ENCODE peak calls at places on chromosomes 2 and 18, in eight cellular contexts. One of them, this sample, is unnamed.

GRCh38 chr2:9228088-9228751 is 21.6 kb downstream of the ASAP2 start:
- DNase-seq in mammary epithelial cell: no peak
- DNase-seq in IMR-90: peak
- DNase-seq in neural crest cell: no peak
- DNase-seq in cardiac fibroblast: peak
- DNase-seq in upper lobe of left lung: no peak
- DNase-seq in spleen: no peak
- DNase-seq in H9: no peak
- DNase-seq in this sample: no peak

GRCh38 chr2:166658901-166659300 is 164.9 kb upstream of the SCN7A start:
- DNase-seq in mammary epithelial cell: no peak
- DNase-seq in neural crest cell: no peak
- DNase-seq in spleen: no peak
- DNase-seq in IMR-90: no peak
- DNase-seq in upper lobe of left lung: no peak
- DNase-seq in H9: no peak
- DNase-seq in cardiac fibroblast: no peak
- DNase-seq in this sample: no peak

GRCh38 chr2:223537669-223538601 is 64.2 kb downstream of the SCG2 start:
- DNase-seq in neural crest cell: no peak
- DNase-seq in H9: no peak
- DNase-seq in spleen: no peak
- DNase-seq in IMR-90: peak
- DNase-seq in mammary epithelial cell: no peak
- DNase-seq in upper lobe of left lung: no peak
- DNase-seq in cardiac fibroblast: peak
- DNase-seq in this sample: no peak

GRCh38 chr2:122651236-122651635 is 895.8 kb downstream of the TSN start:
- DNase-seq in neural crest cell: no peak
- DNase-seq in cardiac fibroblast: no peak
- DNase-seq in mammary epithelial cell: no peak
- DNase-seq in upper lobe of left lung: no peak
- DNase-seq in H9: no peak
- DNase-seq in IMR-90: no peak
- DNase-seq in spleen: no peak
- DNase-seq in this sample: no peak

GRCh38 chr2:48398285-48399135 is 131.4 kb upstream of the STON1 start:
- DNase-seq in spleen: no peak
- DNase-seq in neural crest cell: peak
- DNase-seq in H9: no peak
- DNase-seq in mammary epithelial cell: no peak
- DNase-seq in upper lobe of left lung: no peak
- DNase-seq in IMR-90: no peak
- DNase-seq in cardiac fibroblast: peak
- DNase-seq in this sample: no peak

GRCh38 chr2:175844169-175844568 is 157.9 kb downstream of the LNPK start:
- DNase-seq in IMR-90: peak
- DNase-seq in neural crest cell: no peak
- DNase-seq in upper lobe of left lung: no peak
- DNase-seq in H9: no peak
- DNase-seq in cardiac fibroblast: peak
- DNase-seq in spleen: no peak
- DNase-seq in mammary epithelial cell: peak
- DNase-seq in this sample: no peak

GRCh38 chr18:48931680-48932461 is 18.9 kb downstream of the SMAD7 start:
- DNase-seq in mammary epithelial cell: no peak
- DNase-seq in cardiac fibroblast: no peak
- DNase-seq in upper lobe of left lung: no peak
- DNase-seq in neural crest cell: no peak
- DNase-seq in H9: no peak
- DNase-seq in IMR-90: no peak
- DNase-seq in spleen: no peak
- DNase-seq in this sample: no peak

GRCh38 chr2:226030369-226031077 is 631.0 kb downstream of the NYAP2 start:
- DNase-seq in mammary epithelial cell: no peak
- DNase-seq in upper lobe of left lung: no peak
- DNase-seq in spleen: no peak
- DNase-seq in neural crest cell: no peak
- DNase-seq in cardiac fibroblast: no peak
- DNase-seq in H9: no peak
- DNase-seq in IMR-90: no peak
- DNase-seq in this sample: no peak

GRCh38 chr2:231029563-231029962 is 7.8 kb upstream of the C2orf72 start:
- DNase-seq in mammary epithelial cell: no peak
- DNase-seq in H9: no peak
- DNase-seq in cardiac fibroblast: no peak
- DNase-seq in spleen: no peak
- DNase-seq in neural crest cell: no peak
- DNase-seq in upper lobe of left lung: no peak
- DNase-seq in IMR-90: no peak
- DNase-seq in this sample: no peak

GRCh38 chr2:45981388-45981930 is 315.7 kb upstream of the EPAS1 start:
- DNase-seq in spleen: no peak
- DNase-seq in upper lobe of left lung: no peak
- DNase-seq in neural crest cell: no peak
- DNase-seq in cardiac fibroblast: no peak
- DNase-seq in mammary epithelial cell: no peak
- DNase-seq in H9: no peak
- DNase-seq in IMR-90: no peak
- DNase-seq in this sample: no peak

GRCh38 chr2:126761981-126762878 is 106.3 kb downstream of the GYPC start:
- DNase-seq in mammary epithelial cell: no peak
- DNase-seq in neural crest cell: no peak
- DNase-seq in upper lobe of left lung: no peak
- DNase-seq in spleen: no peak
- DNase-seq in IMR-90: no peak
- DNase-seq in cardiac fibroblast: no peak
- DNase-seq in H9: no peak
- DNase-seq in this sample: peak

GRCh38 chr2:133314761-133315160 is 253.5 kb downstream of the NCKAP5 start:
- DNase-seq in spleen: no peak
- DNase-seq in mammary epithelial cell: no peak
- DNase-seq in IMR-90: no peak
- DNase-seq in cardiac fibroblast: no peak
- DNase-seq in neural crest cell: no peak
- DNase-seq in upper lobe of left lung: no peak
- DNase-seq in H9: peak
- DNase-seq in this sample: no peak

GRCh38 chr2:205696541-205697441 is 14.5 kb downstream of the NRP2 start:
- DNase-seq in spleen: no peak
- DNase-seq in upper lobe of left lung: no peak
- DNase-seq in cardiac fibroblast: peak
- DNase-seq in IMR-90: peak
- DNase-seq in neural crest cell: no peak
- DNase-seq in mammary epithelial cell: no peak
- DNase-seq in H9: peak
- DNase-seq in this sample: no peak

GRCh38 chr18:46910856-46911255 is 6.5 kb downstream of the PIAS2 start:
- DNase-seq in upper lobe of left lung: no peak
- DNase-seq in neural crest cell: no peak
- DNase-seq in spleen: no peak
- DNase-seq in H9: no peak
- DNase-seq in IMR-90: no peak
- DNase-seq in mammary epithelial cell: no peak
- DNase-seq in cardiac fibroblast: no peak
- DNase-seq in this sample: no peak

GRCh38 chr2:18346364-18346763 is 214.1 kb downstream of the RDH14 start:
- DNase-seq in IMR-90: no peak
- DNase-seq in upper lobe of left lung: peak
- DNase-seq in neural crest cell: no peak
- DNase-seq in cardiac fibroblast: peak
- DNase-seq in H9: no peak
- DNase-seq in spleen: no peak
- DNase-seq in mammary epithelial cell: no peak
- DNase-seq in this sample: no peak

GRCh38 chr2:65165595-65165994 is 35.7 kb upstream of the RAB1A start:
- DNase-seq in spleen: no peak
- DNase-seq in mammary epithelial cell: no peak
- DNase-seq in H9: no peak
- DNase-seq in IMR-90: no peak
- DNase-seq in cardiac fibroblast: no peak
- DNase-seq in upper lobe of left lung: no peak
- DNase-seq in neural crest cell: no peak
- DNase-seq in this sample: no peak

GRCh38 chr18:68454511-68455228 is 260.2 kb downstream of the TMX3 start:
- DNase-seq in mammary epithelial cell: peak
- DNase-seq in neural crest cell: no peak
- DNase-seq in H9: no peak
- DNase-seq in IMR-90: peak
- DNase-seq in upper lobe of left lung: no peak
- DNase-seq in spleen: no peak
- DNase-seq in cardiac fibroblast: peak
- DNase-seq in this sample: no peak

GRCh38 chr2:223203971-223204370 is 152.0 kb downstream of the KCNE4 start:
- DNase-seq in spleen: no peak
- DNase-seq in neural crest cell: no peak
- DNase-seq in cardiac fibroblast: peak
- DNase-seq in mammary epithelial cell: peak
- DNase-seq in upper lobe of left lung: no peak
- DNase-seq in IMR-90: peak
- DNase-seq in H9: no peak
- DNase-seq in this sample: no peak

GRCh38 chr18:24234330-24234729 is 95.5 kb downstream of the CABYR start:
- DNase-seq in IMR-90: no peak
- DNase-seq in cardiac fibroblast: peak
- DNase-seq in H9: no peak
- DNase-seq in mammary epithelial cell: no peak
- DNase-seq in spleen: no peak
- DNase-seq in neural crest cell: no peak
- DNase-seq in upper lobe of left lung: no peak
- DNase-seq in this sample: no peak

GRCh38 chr2:212726403-212726802 is 187.8 kb upstream of the ERBB4 start:
- DNase-seq in upper lobe of left lung: no peak
- DNase-seq in IMR-90: no peak
- DNase-seq in H9: peak
- DNase-seq in mammary epithelial cell: peak
- DNase-seq in cardiac fibroblast: no peak
- DNase-seq in neural crest cell: no peak
- DNase-seq in spleen: no peak
- DNase-seq in this sample: no peak

GRCh38 chr2:71604709-71605085 is 151.3 kb downstream of the DYSF start:
- DNase-seq in neural crest cell: no peak
- DNase-seq in mammary epithelial cell: no peak
- DNase-seq in IMR-90: no peak
- DNase-seq in cardiac fibroblast: no peak
- DNase-seq in H9: peak
- DNase-seq in upper lobe of left lung: peak
- DNase-seq in spleen: peak
- DNase-seq in this sample: peak

GRCh38 chr2:226904592-226904991 is 68.7 kb downstream of the RHBDD1 start:
- DNase-seq in mammary epithelial cell: no peak
- DNase-seq in upper lobe of left lung: no peak
- DNase-seq in neural crest cell: no peak
- DNase-seq in H9: no peak
- DNase-seq in spleen: no peak
- DNase-seq in cardiac fibroblast: no peak
- DNase-seq in IMR-90: no peak
- DNase-seq in this sample: no peak

GRCh38 chr2:9944330-9944758 is 7.1 kb upstream of the GRHL1 start:
- DNase-seq in spleen: no peak
- DNase-seq in IMR-90: no peak
- DNase-seq in upper lobe of left lung: peak
- DNase-seq in cardiac fibroblast: no peak
- DNase-seq in neural crest cell: no peak
- DNase-seq in mammary epithelial cell: peak
- DNase-seq in H9: no peak
- DNase-seq in this sample: no peak

GRCh38 chr2:239240480-239240881 is 160.3 kb downstream of the HDAC4 start:
- DNase-seq in IMR-90: no peak
- DNase-seq in mammary epithelial cell: no peak
- DNase-seq in cardiac fibroblast: no peak
- DNase-seq in H9: no peak
- DNase-seq in upper lobe of left lung: peak
- DNase-seq in spleen: peak
- DNase-seq in neural crest cell: no peak
- DNase-seq in this sample: no peak

DNA sequence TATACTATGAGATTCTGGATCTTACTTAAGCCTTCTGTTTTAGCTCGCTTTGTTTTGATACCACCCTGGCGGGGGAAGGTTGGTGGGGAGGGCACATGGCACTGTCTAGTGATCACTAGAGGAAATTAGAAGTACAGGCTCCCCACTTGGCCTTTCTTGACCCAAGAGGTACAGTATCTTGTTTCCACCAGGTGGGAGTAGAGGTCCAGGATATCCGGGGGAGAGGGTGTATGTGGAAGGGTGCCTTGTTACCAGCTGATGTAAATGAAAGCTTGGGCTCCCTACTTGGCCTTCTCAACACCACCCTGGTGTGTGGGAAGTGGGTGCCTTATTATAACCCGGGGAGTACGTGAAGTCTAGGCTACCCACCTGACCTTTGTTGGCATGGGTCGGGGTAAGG is 7.5 kb downstream of the GALNT1 start:
- DNase-seq in upper lobe of left lung: no peak
- DNase-seq in IMR-90: no peak
- DNase-seq in mammary epithelial cell: no peak
- DNase-seq in H9: peak
- DNase-seq in neural crest cell: no peak
- DNase-seq in cardiac fibroblast: no peak
- DNase-seq in spleen: no peak
- DNase-seq in this sample: no peak
- TF ChIP-seq CTCF in upper lobe of left lung: peak
- TF ChIP-seq CTCF in IMR-90: no peak
- TF ChIP-seq CTCF in mammary epithelial cell: no peak
- TF ChIP-seq CTCF in H9: peak
- TF ChIP-seq CTCF in neural crest cell: no peak
- TF ChIP-seq CTCF in cardiac fibroblast: peak
- TF ChIP-seq CTCF in spleen: peak
- TF ChIP-seq CTCF in this sample: no peak

GRCh38 chr2:7384773-7385349 is 467.6 kb downstream of the RNF144A start:
- DNase-seq in IMR-90: no peak
- DNase-seq in upper lobe of left lung: no peak
- DNase-seq in H9: no peak
- DNase-seq in neural crest cell: no peak
- DNase-seq in mammary epithelial cell: no peak
- DNase-seq in spleen: no peak
- DNase-seq in cardiac fibroblast: no peak
- DNase-seq in this sample: no peak
- TF ChIP-seq CTCF in IMR-90: no peak
- TF ChIP-seq CTCF in upper lobe of left lung: no peak
- TF ChIP-seq CTCF in H9: no peak
- TF ChIP-seq CTCF in neural crest cell: no peak
- TF ChIP-seq CTCF in mammary epithelial cell: no peak
- TF ChIP-seq CTCF in spleen: no peak
- TF ChIP-seq CTCF in cardiac fibroblast: no peak
- TF ChIP-seq CTCF in this sample: no peak

GRCh38 chr2:82027901-82028570 is 1723.5 kb upstream of the LRRTM1 start:
- DNase-seq in neural crest cell: no peak
- DNase-seq in IMR-90: no peak
- DNase-seq in cardiac fibroblast: no peak
- DNase-seq in upper lobe of left lung: no peak
- DNase-seq in mammary epithelial cell: no peak
- DNase-seq in spleen: no peak
- DNase-seq in H9: no peak
- DNase-seq in this sample: no peak

GRCh38 chr2:82023710-82024109 is 1719.2 kb upstream of the LRRTM1 start:
- DNase-seq in upper lobe of left lung: no peak
- DNase-seq in IMR-90: no peak
- DNase-seq in mammary epithelial cell: no peak
- DNase-seq in H9: peak
- DNase-seq in cardiac fibroblast: no peak
- DNase-seq in spleen: no peak
- DNase-seq in neural crest cell: no peak
- DNase-seq in this sample: no peak
- TF ChIP-seq CTCF in upper lobe of left lung: no peak
- TF ChIP-seq CTCF in IMR-90: no peak
- TF ChIP-seq CTCF in mammary epithelial cell: no peak
- TF ChIP-seq CTCF in H9: peak
- TF ChIP-seq CTCF in cardiac fibroblast: no peak
- TF ChIP-seq CTCF in spleen: no peak
- TF ChIP-seq CTCF in neural crest cell: peak
- TF ChIP-seq CTCF in this sample: peak

GRCh38 chr2:11155326-11156059 is at the start of gene SLC66A3:
- DNase-seq in upper lobe of left lung: no peak
- DNase-seq in H9: no peak
- DNase-seq in mammary epithelial cell: peak
- DNase-seq in IMR-90: peak
- DNase-seq in spleen: peak
- DNase-seq in cardiac fibroblast: no peak
- DNase-seq in neural crest cell: no peak
- DNase-seq in this sample: no peak
- TF ChIP-seq CTCF in upper lobe of left lung: peak
- TF ChIP-seq CTCF in H9: peak
- TF ChIP-seq CTCF in mammary epithelial cell: no peak
- TF ChIP-seq CTCF in IMR-90: no peak
- TF ChIP-seq CTCF in spleen: no peak
- TF ChIP-seq CTCF in cardiac fibroblast: no peak
- TF ChIP-seq CTCF in neural crest cell: peak
- TF ChIP-seq CTCF in this sample: no peak